ENCODE peak calls at places on chromosomes 5 and 9, in nine cellular contexts. One of them, this sample, is unnamed.

GRCh38 chr5:55037046-55037771 is 13.2 kb downstream of the GZMK start:
- DNase-seq in NCI-H1092 treated with DMSO at 0.1 percent for 48 hours: no peak
- DNase-seq in tibial artery: no peak
- DNase-seq in anterior cingulate cortex: no peak
- DNase-seq in activated T-helper 1 cell treated with Interleukin-2 at 50 U/mL for 16 hours: peak; percentile 31
- DNase-seq in SW 1271: peak; percentile 11
- DNase-seq in NCI-H526 treated with DMSO at 0.1 percent for 48 hours: no peak
- DNase-seq in activated T-cell treated with anti-CD3 and anti-CD28 coated beads, Interleukin-2, amount 50 U/mL, for 4 hours: peak; percentile 36
- DNase-seq in EH: peak; percentile 37
- DNase-seq in this sample: peak; percentile 27

GRCh38 chr5:137604348-137605095 is 105.4 kb upstream of the SPOCK1 start:
- DNase-seq in anterior cingulate cortex: no peak
- DNase-seq in SW 1271: no peak
- DNase-seq in NCI-H526 treated with DMSO at 0.1 percent for 48 hours: peak; percentile 89
- DNase-seq in EH: no peak
- DNase-seq in NCI-H1092 treated with DMSO at 0.1 percent for 48 hours: peak; percentile 8
- DNase-seq in activated T-cell treated with anti-CD3 and anti-CD28 coated beads, Interleukin-2, amount 50 U/mL, for 4 hours: no peak
- DNase-seq in tibial artery: no peak
- DNase-seq in activated T-helper 1 cell treated with Interleukin-2 at 50 U/mL for 16 hours: no peak
- DNase-seq in this sample: no peak

GRCh38 chr5:83564069-83564749 is 92.7 kb downstream of the VCAN start:
- DNase-seq in NCI-H526 treated with DMSO at 0.1 percent for 48 hours: peak; percentile 6
- DNase-seq in SW 1271: peak; percentile 55
- DNase-seq in anterior cingulate cortex: no peak
- DNase-seq in NCI-H1092 treated with DMSO at 0.1 percent for 48 hours: peak; percentile 7
- DNase-seq in EH: peak; percentile 54
- DNase-seq in activated T-helper 1 cell treated with Interleukin-2 at 50 U/mL for 16 hours: no peak
- DNase-seq in activated T-cell treated with anti-CD3 and anti-CD28 coated beads, Interleukin-2, amount 50 U/mL, for 4 hours: no peak
- DNase-seq in tibial artery: no peak
- DNase-seq in this sample: no peak

GRCh38 chr5:157610990-157611389 is 35.4 kb upstream of the ADAM19 start:
- DNase-seq in activated T-helper 1 cell treated with Interleukin-2 at 50 U/mL for 16 hours: no peak
- DNase-seq in SW 1271: no peak
- DNase-seq in activated T-cell treated with anti-CD3 and anti-CD28 coated beads, Interleukin-2, amount 50 U/mL, for 4 hours: no peak
- DNase-seq in tibial artery: no peak
- DNase-seq in NCI-H1092 treated with DMSO at 0.1 percent for 48 hours: no peak
- DNase-seq in EH: no peak
- DNase-seq in anterior cingulate cortex: no peak
- DNase-seq in NCI-H526 treated with DMSO at 0.1 percent for 48 hours: no peak
- DNase-seq in this sample: no peak

GRCh38 chr5:171776747-171777419 is 8.7 kb upstream of the SMIM23 start:
- DNase-seq in activated T-helper 1 cell treated with Interleukin-2 at 50 U/mL for 16 hours: no peak
- DNase-seq in anterior cingulate cortex: no peak
- DNase-seq in activated T-cell treated with anti-CD3 and anti-CD28 coated beads, Interleukin-2, amount 50 U/mL, for 4 hours: no peak
- DNase-seq in EH: peak; percentile 13
- DNase-seq in tibial artery: no peak
- DNase-seq in NCI-H526 treated with DMSO at 0.1 percent for 48 hours: no peak
- DNase-seq in NCI-H1092 treated with DMSO at 0.1 percent for 48 hours: no peak
- DNase-seq in SW 1271: no peak
- DNase-seq in this sample: no peak

GRCh38 chr9:35918780-35919179 is 9.5 kb downstream of the SPAAR start:
- DNase-seq in EH: no peak
- DNase-seq in anterior cingulate cortex: no peak
- DNase-seq in activated T-helper 1 cell treated with Interleukin-2 at 50 U/mL for 16 hours: no peak
- DNase-seq in NCI-H526 treated with DMSO at 0.1 percent for 48 hours: no peak
- DNase-seq in activated T-cell treated with anti-CD3 and anti-CD28 coated beads, Interleukin-2, amount 50 U/mL, for 4 hours: no peak
- DNase-seq in SW 1271: no peak
- DNase-seq in NCI-H1092 treated with DMSO at 0.1 percent for 48 hours: no peak
- DNase-seq in tibial artery: no peak
- DNase-seq in this sample: no peak

GRCh38 chr5:39995990-39996389 is 571.2 kb upstream of the DAB2 start:
- DNase-seq in NCI-H526 treated with DMSO at 0.1 percent for 48 hours: no peak
- DNase-seq in EH: no peak
- DNase-seq in SW 1271: no peak
- DNase-seq in activated T-helper 1 cell treated with Interleukin-2 at 50 U/mL for 16 hours: no peak
- DNase-seq in anterior cingulate cortex: no peak
- DNase-seq in activated T-cell treated with anti-CD3 and anti-CD28 coated beads, Interleukin-2, amount 50 U/mL, for 4 hours: no peak
- DNase-seq in tibial artery: no peak
- DNase-seq in NCI-H1092 treated with DMSO at 0.1 percent for 48 hours: no peak
- DNase-seq in this sample: no peak

GRCh38 chr5:96743805-96744559 is 63.8 kb downstream of the ERAP1 start:
- DNase-seq in tibial artery: no peak
- DNase-seq in activated T-helper 1 cell treated with Interleukin-2 at 50 U/mL for 16 hours: no peak
- DNase-seq in activated T-cell treated with anti-CD3 and anti-CD28 coated beads, Interleukin-2, amount 50 U/mL, for 4 hours: no peak
- DNase-seq in NCI-H526 treated with DMSO at 0.1 percent for 48 hours: no peak
- DNase-seq in NCI-H1092 treated with DMSO at 0.1 percent for 48 hours: no peak
- DNase-seq in anterior cingulate cortex: no peak
- DNase-seq in EH: no peak
- DNase-seq in SW 1271: no peak
- DNase-seq in this sample: no peak

GRCh38 chr5:138258704-138259285 is 15.6 kb downstream of the GFRA3 start:
- DNase-seq in NCI-H526 treated with DMSO at 0.1 percent for 48 hours: no peak
- DNase-seq in activated T-helper 1 cell treated with Interleukin-2 at 50 U/mL for 16 hours: no peak
- DNase-seq in SW 1271: no peak
- DNase-seq in EH: no peak
- DNase-seq in activated T-cell treated with anti-CD3 and anti-CD28 coated beads, Interleukin-2, amount 50 U/mL, for 4 hours: no peak
- DNase-seq in tibial artery: no peak
- DNase-seq in NCI-H1092 treated with DMSO at 0.1 percent for 48 hours: no peak
- DNase-seq in anterior cingulate cortex: no peak
- DNase-seq in this sample: no peak

GRCh38 chr5:80655231-80655784 is 525 bp upstream of the DHFR start:
- DNase-seq in activated T-helper 1 cell treated with Interleukin-2 at 50 U/mL for 16 hours: no peak
- DNase-seq in tibial artery: no peak
- DNase-seq in NCI-H526 treated with DMSO at 0.1 percent for 48 hours: no peak
- DNase-seq in SW 1271: peak; percentile 62
- DNase-seq in NCI-H1092 treated with DMSO at 0.1 percent for 48 hours: peak; percentile 3
- DNase-seq in activated T-cell treated with anti-CD3 and anti-CD28 coated beads, Interleukin-2, amount 50 U/mL, for 4 hours: no peak
- DNase-seq in anterior cingulate cortex: no peak
- DNase-seq in EH: peak; percentile 17
- DNase-seq in this sample: no peak

GRCh38 chr5:134997015-134997414 is 29.3 kb downstream of the CATSPER3 start:
- DNase-seq in activated T-cell treated with anti-CD3 and anti-CD28 coated beads, Interleukin-2, amount 50 U/mL, for 4 hours: no peak
- DNase-seq in tibial artery: no peak
- DNase-seq in SW 1271: no peak
- DNase-seq in anterior cingulate cortex: no peak
- DNase-seq in activated T-helper 1 cell treated with Interleukin-2 at 50 U/mL for 16 hours: no peak
- DNase-seq in NCI-H1092 treated with DMSO at 0.1 percent for 48 hours: no peak
- DNase-seq in NCI-H526 treated with DMSO at 0.1 percent for 48 hours: no peak
- DNase-seq in EH: no peak
- DNase-seq in this sample: no peak

GRCh38 chr9:130167927-130168326 is 4.3 kb upstream of the NCS1 start:
- DNase-seq in NCI-H1092 treated with DMSO at 0.1 percent for 48 hours: no peak
- DNase-seq in NCI-H526 treated with DMSO at 0.1 percent for 48 hours: no peak
- DNase-seq in SW 1271: no peak
- DNase-seq in anterior cingulate cortex: no peak
- DNase-seq in activated T-helper 1 cell treated with Interleukin-2 at 50 U/mL for 16 hours: no peak
- DNase-seq in tibial artery: no peak
- DNase-seq in EH: no peak
- DNase-seq in activated T-cell treated with anti-CD3 and anti-CD28 coated beads, Interleukin-2, amount 50 U/mL, for 4 hours: no peak
- DNase-seq in this sample: no peak

GRCh38 chr5:84825616-84826015 is 440.9 kb upstream of the EDIL3 start:
- DNase-seq in NCI-H526 treated with DMSO at 0.1 percent for 48 hours: no peak
- DNase-seq in activated T-cell treated with anti-CD3 and anti-CD28 coated beads, Interleukin-2, amount 50 U/mL, for 4 hours: no peak
- DNase-seq in NCI-H1092 treated with DMSO at 0.1 percent for 48 hours: no peak
- DNase-seq in EH: no peak
- DNase-seq in activated T-helper 1 cell treated with Interleukin-2 at 50 U/mL for 16 hours: no peak
- DNase-seq in tibial artery: no peak
- DNase-seq in SW 1271: no peak
- DNase-seq in anterior cingulate cortex: no peak
- DNase-seq in this sample: no peak

GRCh38 chr5:111953351-111954127 is 196.5 kb upstream of the NREP start:
- DNase-seq in NCI-H1092 treated with DMSO at 0.1 percent for 48 hours: no peak
- DNase-seq in SW 1271: no peak
- DNase-seq in EH: peak; percentile 97
- DNase-seq in activated T-cell treated with anti-CD3 and anti-CD28 coated beads, Interleukin-2, amount 50 U/mL, for 4 hours: no peak
- DNase-seq in NCI-H526 treated with DMSO at 0.1 percent for 48 hours: no peak
- DNase-seq in anterior cingulate cortex: no peak
- DNase-seq in tibial artery: no peak
- DNase-seq in activated T-helper 1 cell treated with Interleukin-2 at 50 U/mL for 16 hours: no peak
- DNase-seq in this sample: no peak

GRCh38 chr5:71767661-71768060 is 48.6 kb downstream of the CARTPT start:
- DNase-seq in anterior cingulate cortex: no peak
- DNase-seq in activated T-cell treated with anti-CD3 and anti-CD28 coated beads, Interleukin-2, amount 50 U/mL, for 4 hours: no peak
- DNase-seq in EH: peak; percentile 48
- DNase-seq in NCI-H526 treated with DMSO at 0.1 percent for 48 hours: no peak
- DNase-seq in tibial artery: no peak
- DNase-seq in SW 1271: no peak
- DNase-seq in NCI-H1092 treated with DMSO at 0.1 percent for 48 hours: no peak
- DNase-seq in activated T-helper 1 cell treated with Interleukin-2 at 50 U/mL for 16 hours: no peak
- DNase-seq in this sample: no peak

GRCh38 chr9:133257398-133258053 is 17.5 kb downstream of the ABO start:
- DNase-seq in EH: no peak
- DNase-seq in activated T-helper 1 cell treated with Interleukin-2 at 50 U/mL for 16 hours: no peak
- DNase-seq in anterior cingulate cortex: no peak
- DNase-seq in tibial artery: no peak
- DNase-seq in NCI-H1092 treated with DMSO at 0.1 percent for 48 hours: no peak
- DNase-seq in activated T-cell treated with anti-CD3 and anti-CD28 coated beads, Interleukin-2, amount 50 U/mL, for 4 hours: no peak
- DNase-seq in SW 1271: no peak
- DNase-seq in NCI-H526 treated with DMSO at 0.1 percent for 48 hours: no peak
- DNase-seq in this sample: no peak

GRCh38 chr5:170720179-170720578 is 63.3 kb upstream of the GABRP start:
- DNase-seq in SW 1271: no peak
- DNase-seq in activated T-helper 1 cell treated with Interleukin-2 at 50 U/mL for 16 hours: no peak
- DNase-seq in activated T-cell treated with anti-CD3 and anti-CD28 coated beads, Interleukin-2, amount 50 U/mL, for 4 hours: no peak
- DNase-seq in NCI-H1092 treated with DMSO at 0.1 percent for 48 hours: no peak
- DNase-seq in NCI-H526 treated with DMSO at 0.1 percent for 48 hours: no peak
- DNase-seq in tibial artery: no peak
- DNase-seq in anterior cingulate cortex: no peak
- DNase-seq in EH: no peak
- DNase-seq in this sample: no peak

GRCh38 chr5:138873096-138873885 is 1.8 kb downstream of the LRRTM2 start:
- DNase-seq in tibial artery: no peak
- DNase-seq in NCI-H526 treated with DMSO at 0.1 percent for 48 hours: peak; percentile 45
- DNase-seq in anterior cingulate cortex: no peak
- DNase-seq in SW 1271: no peak
- DNase-seq in activated T-cell treated with anti-CD3 and anti-CD28 coated beads, Interleukin-2, amount 50 U/mL, for 4 hours: no peak
- DNase-seq in activated T-helper 1 cell treated with Interleukin-2 at 50 U/mL for 16 hours: no peak
- DNase-seq in EH: no peak
- DNase-seq in NCI-H1092 treated with DMSO at 0.1 percent for 48 hours: no peak
- DNase-seq in this sample: no peak

GRCh38 chr5:13913962-13914361 is 30.5 kb downstream of the DNAH5 start:
- DNase-seq in EH: no peak
- DNase-seq in activated T-cell treated with anti-CD3 and anti-CD28 coated beads, Interleukin-2, amount 50 U/mL, for 4 hours: no peak
- DNase-seq in anterior cingulate cortex: no peak
- DNase-seq in NCI-H526 treated with DMSO at 0.1 percent for 48 hours: no peak
- DNase-seq in activated T-helper 1 cell treated with Interleukin-2 at 50 U/mL for 16 hours: no peak
- DNase-seq in NCI-H1092 treated with DMSO at 0.1 percent for 48 hours: no peak
- DNase-seq in tibial artery: no peak
- DNase-seq in SW 1271: no peak
- DNase-seq in this sample: no peak

GRCh38 chr5:55220433-55221185 is 6.5 kb downstream of the MCIDAS start:
- DNase-seq in SW 1271: no peak
- DNase-seq in NCI-H526 treated with DMSO at 0.1 percent for 48 hours: no peak
- DNase-seq in anterior cingulate cortex: no peak
- DNase-seq in activated T-cell treated with anti-CD3 and anti-CD28 coated beads, Interleukin-2, amount 50 U/mL, for 4 hours: no peak
- DNase-seq in NCI-H1092 treated with DMSO at 0.1 percent for 48 hours: no peak
- DNase-seq in EH: peak; percentile 27
- DNase-seq in tibial artery: no peak
- DNase-seq in activated T-helper 1 cell treated with Interleukin-2 at 50 U/mL for 16 hours: no peak
- DNase-seq in this sample: no peak

GRCh38 chr5:135488727-135489465 is 36.7 kb upstream of the TIFAB start:
- DNase-seq in activated T-helper 1 cell treated with Interleukin-2 at 50 U/mL for 16 hours: no peak
- DNase-seq in SW 1271: no peak
- DNase-seq in tibial artery: peak; percentile 66
- DNase-seq in anterior cingulate cortex: peak; percentile 32
- DNase-seq in NCI-H526 treated with DMSO at 0.1 percent for 48 hours: peak; percentile 50
- DNase-seq in activated T-cell treated with anti-CD3 and anti-CD28 coated beads, Interleukin-2, amount 50 U/mL, for 4 hours: no peak
- DNase-seq in EH: peak; percentile 88
- DNase-seq in NCI-H1092 treated with DMSO at 0.1 percent for 48 hours: peak; percentile 71
- DNase-seq in this sample: no peak

GRCh38 chr5:141513021-141513626 is 24.2 kb downstream of the PCDHGC5 start:
- DNase-seq in activated T-helper 1 cell treated with Interleukin-2 at 50 U/mL for 16 hours: no peak
- DNase-seq in NCI-H1092 treated with DMSO at 0.1 percent for 48 hours: peak; percentile 52
- DNase-seq in tibial artery: peak; percentile 76
- DNase-seq in SW 1271: no peak
- DNase-seq in EH: peak; percentile 55
- DNase-seq in NCI-H526 treated with DMSO at 0.1 percent for 48 hours: peak; percentile 56
- DNase-seq in anterior cingulate cortex: peak; percentile 48
- DNase-seq in activated T-cell treated with anti-CD3 and anti-CD28 coated beads, Interleukin-2, amount 50 U/mL, for 4 hours: no peak
- DNase-seq in this sample: no peak

GRCh38 chr9:89797970-89798369 is 193.2 kb downstream of the GADD45G start:
- DNase-seq in activated T-helper 1 cell treated with Interleukin-2 at 50 U/mL for 16 hours: no peak
- DNase-seq in anterior cingulate cortex: no peak
- DNase-seq in activated T-cell treated with anti-CD3 and anti-CD28 coated beads, Interleukin-2, amount 50 U/mL, for 4 hours: no peak
- DNase-seq in NCI-H526 treated with DMSO at 0.1 percent for 48 hours: no peak
- DNase-seq in SW 1271: no peak
- DNase-seq in NCI-H1092 treated with DMSO at 0.1 percent for 48 hours: peak; percentile 35
- DNase-seq in tibial artery: peak; percentile 31
- DNase-seq in EH: no peak
- DNase-seq in this sample: no peak

GRCh38 chr9:125816321-125816720 is 69.1 kb downstream of the PBX3 start:
- DNase-seq in anterior cingulate cortex: no peak
- DNase-seq in NCI-H526 treated with DMSO at 0.1 percent for 48 hours: no peak
- DNase-seq in activated T-helper 1 cell treated with Interleukin-2 at 50 U/mL for 16 hours: no peak
- DNase-seq in EH: no peak
- DNase-seq in SW 1271: no peak
- DNase-seq in NCI-H1092 treated with DMSO at 0.1 percent for 48 hours: no peak
- DNase-seq in tibial artery: no peak
- DNase-seq in activated T-cell treated with anti-CD3 and anti-CD28 coated beads, Interleukin-2, amount 50 U/mL, for 4 hours: no peak
- DNase-seq in this sample: no peak

GRCh38 chr5:173296737-173297676 is 31.2 kb downstream of the STC2 start:
- DNase-seq in activated T-helper 1 cell treated with Interleukin-2 at 50 U/mL for 16 hours: no peak
- DNase-seq in anterior cingulate cortex: no peak
- DNase-seq in activated T-cell treated with anti-CD3 and anti-CD28 coated beads, Interleukin-2, amount 50 U/mL, for 4 hours: no peak
- DNase-seq in NCI-H1092 treated with DMSO at 0.1 percent for 48 hours: no peak
- DNase-seq in EH: no peak
- DNase-seq in SW 1271: no peak
- DNase-seq in tibial artery: no peak
- DNase-seq in NCI-H526 treated with DMSO at 0.1 percent for 48 hours: no peak
- DNase-seq in this sample: no peak

GRCh38 chr9:13165956-13166355 is 113.5 kb downstream of the MPDZ start:
- DNase-seq in NCI-H526 treated with DMSO at 0.1 percent for 48 hours: no peak
- DNase-seq in SW 1271: no peak
- DNase-seq in activated T-cell treated with anti-CD3 and anti-CD28 coated beads, Interleukin-2, amount 50 U/mL, for 4 hours: no peak
- DNase-seq in NCI-H1092 treated with DMSO at 0.1 percent for 48 hours: no peak
- DNase-seq in tibial artery: no peak
- DNase-seq in anterior cingulate cortex: no peak
- DNase-seq in activated T-helper 1 cell treated with Interleukin-2 at 50 U/mL for 16 hours: no peak
- DNase-seq in EH: no peak
- DNase-seq in this sample: no peak

GRCh38 chr5:76807296-76807695 is 11.5 kb upstream of the F2RL1 start:
- DNase-seq in NCI-H1092 treated with DMSO at 0.1 percent for 48 hours: no peak
- DNase-seq in activated T-helper 1 cell treated with Interleukin-2 at 50 U/mL for 16 hours: no peak
- DNase-seq in anterior cingulate cortex: no peak
- DNase-seq in SW 1271: peak; percentile 51
- DNase-seq in EH: peak; percentile 80
- DNase-seq in tibial artery: no peak
- DNase-seq in NCI-H526 treated with DMSO at 0.1 percent for 48 hours: no peak
- DNase-seq in activated T-cell treated with anti-CD3 and anti-CD28 coated beads, Interleukin-2, amount 50 U/mL, for 4 hours: no peak
- DNase-seq in this sample: no peak

GRCh38 chr9:17622749-17623148 is 43.9 kb downstream of the SH3GL2 start:
- DNase-seq in activated T-cell treated with anti-CD3 and anti-CD28 coated beads, Interleukin-2, amount 50 U/mL, for 4 hours: no peak
- DNase-seq in anterior cingulate cortex: no peak
- DNase-seq in activated T-helper 1 cell treated with Interleukin-2 at 50 U/mL for 16 hours: no peak
- DNase-seq in tibial artery: no peak
- DNase-seq in SW 1271: no peak
- DNase-seq in NCI-H526 treated with DMSO at 0.1 percent for 48 hours: no peak
- DNase-seq in EH: no peak
- DNase-seq in NCI-H1092 treated with DMSO at 0.1 percent for 48 hours: no peak
- DNase-seq in this sample: no peak

GRCh38 chr5:104241051-104241450 is 678.5 kb upstream of the NUDT12 start:
- DNase-seq in NCI-H1092 treated with DMSO at 0.1 percent for 48 hours: no peak
- DNase-seq in tibial artery: no peak
- DNase-seq in activated T-cell treated with anti-CD3 and anti-CD28 coated beads, Interleukin-2, amount 50 U/mL, for 4 hours: no peak
- DNase-seq in activated T-helper 1 cell treated with Interleukin-2 at 50 U/mL for 16 hours: no peak
- DNase-seq in anterior cingulate cortex: peak; percentile 26
- DNase-seq in NCI-H526 treated with DMSO at 0.1 percent for 48 hours: no peak
- DNase-seq in SW 1271: no peak
- DNase-seq in EH: no peak
- DNase-seq in this sample: no peak

GRCh38 chr9:80435591-80435990 is 863.8 kb downstream of the TLE4 start:
- DNase-seq in NCI-H526 treated with DMSO at 0.1 percent for 48 hours: no peak
- DNase-seq in tibial artery: no peak
- DNase-seq in EH: no peak
- DNase-seq in activated T-helper 1 cell treated with Interleukin-2 at 50 U/mL for 16 hours: no peak
- DNase-seq in anterior cingulate cortex: no peak
- DNase-seq in activated T-cell treated with anti-CD3 and anti-CD28 coated beads, Interleukin-2, amount 50 U/mL, for 4 hours: no peak
- DNase-seq in NCI-H1092 treated with DMSO at 0.1 percent for 48 hours: no peak
- DNase-seq in SW 1271: no peak
- DNase-seq in this sample: no peak

GRCh38 chr9:94809778-94810177 is 83.3 kb downstream of the AOPEP start:
- DNase-seq in NCI-H1092 treated with DMSO at 0.1 percent for 48 hours: no peak
- DNase-seq in anterior cingulate cortex: no peak
- DNase-seq in NCI-H526 treated with DMSO at 0.1 percent for 48 hours: no peak
- DNase-seq in EH: no peak
- DNase-seq in SW 1271: no peak
- DNase-seq in tibial artery: no peak
- DNase-seq in activated T-cell treated with anti-CD3 and anti-CD28 coated beads, Interleukin-2, amount 50 U/mL, for 4 hours: no peak
- DNase-seq in activated T-helper 1 cell treated with Interleukin-2 at 50 U/mL for 16 hours: no peak
- DNase-seq in this sample: no peak

This sample was measured in activated CD8-positive, alpha-beta memory T cell treated with anti-CD3 and anti-CD28 coated beads for 4 hours.